ENCODE peak calls at places on chromosomes 11 and 22, in five cellular contexts. One of them, this sample, is unnamed.

GRCh38 chr11:125062196-125062930 is 742 bp upstream of the SLC37A2 start:
- DNase-seq in NCI-H1092: no peak
- DNase-seq in occipital lobe: no peak
- DNase-seq in myocyte: no peak
- DNase-seq in NCI-H446 treated with DMSO at 0.1 percent for 48 hours: no peak
- DNase-seq in this sample: no peak

GRCh38 chr22:36536717-36537116 is 7.8 kb upstream of the EIF3D start:
- DNase-seq in NCI-H446 treated with DMSO at 0.1 percent for 48 hours: no peak
- DNase-seq in NCI-H1092: peak
- DNase-seq in myocyte: peak
- DNase-seq in occipital lobe: no peak
- DNase-seq in this sample: no peak

GRCh38 chr22:17634696-17635095 is 3.9 kb upstream of the BCL2L13 start:
- DNase-seq in NCI-H1092: no peak
- DNase-seq in occipital lobe: no peak
- DNase-seq in myocyte: no peak
- DNase-seq in NCI-H446 treated with DMSO at 0.1 percent for 48 hours: no peak
- DNase-seq in this sample: no peak

GRCh38 chr11:798093-798713 is at the start of gene SLC25A22:
- DNase-seq in NCI-H446 treated with DMSO at 0.1 percent for 48 hours: peak
- DNase-seq in myocyte: peak
- DNase-seq in NCI-H1092: peak
- DNase-seq in occipital lobe: peak
- DNase-seq in this sample: no peak

GRCh38 chr11:36817336-36817965 is 219.4 kb upstream of the RAG2 start:
- DNase-seq in myocyte: no peak
- DNase-seq in NCI-H1092: no peak
- DNase-seq in NCI-H446 treated with DMSO at 0.1 percent for 48 hours: no peak
- DNase-seq in occipital lobe: no peak
- DNase-seq in this sample: no peak

GRCh38 chr11:117194267-117194666 is 4.9 kb upstream of the TAGLN start:
- DNase-seq in NCI-H446 treated with DMSO at 0.1 percent for 48 hours: no peak
- DNase-seq in myocyte: peak
- DNase-seq in NCI-H1092: no peak
- DNase-seq in occipital lobe: no peak
- DNase-seq in this sample: no peak

GRCh38 chr22:19713650-19714319 is 518 bp upstream of the SEPTIN5 start:
- DNase-seq in NCI-H446 treated with DMSO at 0.1 percent for 48 hours: no peak
- DNase-seq in myocyte: peak
- DNase-seq in occipital lobe: no peak
- DNase-seq in NCI-H1092: peak
- DNase-seq in this sample: no peak

GRCh38 chr11:131108780-131109179 is 192.5 kb upstream of the SNX19 start:
- DNase-seq in NCI-H446 treated with DMSO at 0.1 percent for 48 hours: no peak
- DNase-seq in myocyte: peak
- DNase-seq in NCI-H1092: no peak
- DNase-seq in occipital lobe: no peak
- DNase-seq in this sample: no peak

GRCh38 chr11:76902121-76903014 is 41.6 kb downstream of the ACER3 start:
- DNase-seq in NCI-H446 treated with DMSO at 0.1 percent for 48 hours: no peak
- DNase-seq in occipital lobe: no peak
- DNase-seq in NCI-H1092: no peak
- DNase-seq in myocyte: no peak
- DNase-seq in this sample: no peak

GRCh38 chr22:48918585-48919186 is 909.0 kb downstream of the BRD1 start:
- DNase-seq in NCI-H1092: peak
- DNase-seq in myocyte: no peak
- DNase-seq in occipital lobe: no peak
- DNase-seq in NCI-H446 treated with DMSO at 0.1 percent for 48 hours: no peak
- DNase-seq in this sample: no peak

GRCh38 chr11:80388133-80388532 is 947.3 kb upstream of the TENM4 start:
- DNase-seq in NCI-H446 treated with DMSO at 0.1 percent for 48 hours: no peak
- DNase-seq in occipital lobe: no peak
- DNase-seq in myocyte: no peak
- DNase-seq in NCI-H1092: no peak
- DNase-seq in this sample: no peak

GRCh38 chr22:47199261-47199948 is 437.0 kb downstream of the TBC1D22A start:
- DNase-seq in NCI-H1092: no peak
- DNase-seq in myocyte: no peak
- DNase-seq in NCI-H446 treated with DMSO at 0.1 percent for 48 hours: no peak
- DNase-seq in occipital lobe: no peak
- DNase-seq in this sample: peak

GRCh38 chr11:426851-427250 is 12.1 kb upstream of the SIGIRR start:
- DNase-seq in myocyte: no peak
- DNase-seq in NCI-H1092: no peak
- DNase-seq in occipital lobe: no peak
- DNase-seq in NCI-H446 treated with DMSO at 0.1 percent for 48 hours: no peak
- DNase-seq in this sample: no peak

GRCh38 chr22:29336751-29337490 is 21.4 kb upstream of the RASL10A start:
- DNase-seq in occipital lobe: no peak
- DNase-seq in myocyte: peak
- DNase-seq in NCI-H446 treated with DMSO at 0.1 percent for 48 hours: no peak
- DNase-seq in NCI-H1092: no peak
- DNase-seq in this sample: no peak

GRCh38 chr11:125931116-125931515 is 14.7 kb upstream of the VSIG10L2 start:
- DNase-seq in NCI-H1092: no peak
- DNase-seq in NCI-H446 treated with DMSO at 0.1 percent for 48 hours: no peak
- DNase-seq in occipital lobe: no peak
- DNase-seq in myocyte: no peak
- DNase-seq in this sample: no peak

GRCh38 chr22:17077255-17077654 is 7.5 kb upstream of the IL17RA start:
- DNase-seq in NCI-H446 treated with DMSO at 0.1 percent for 48 hours: no peak
- DNase-seq in occipital lobe: no peak
- DNase-seq in myocyte: peak
- DNase-seq in NCI-H1092: no peak
- DNase-seq in this sample: no peak

GRCh38 chr11:125950696-125951645 is 5.1 kb downstream of the VSIG10L2 start:
- DNase-seq in NCI-H1092: no peak
- DNase-seq in occipital lobe: no peak
- DNase-seq in NCI-H446 treated with DMSO at 0.1 percent for 48 hours: peak
- DNase-seq in myocyte: no peak
- DNase-seq in this sample: no peak

GRCh38 chr11:96006016-96006415 is 82.1 kb upstream of the MTMR2 start:
- DNase-seq in myocyte: no peak
- DNase-seq in occipital lobe: no peak
- DNase-seq in NCI-H1092: no peak
- DNase-seq in NCI-H446 treated with DMSO at 0.1 percent for 48 hours: no peak
- DNase-seq in this sample: no peak

GRCh38 chr11:33257160-33257896 is at the start of gene HIPK3:
- DNase-seq in occipital lobe: peak
- DNase-seq in NCI-H446 treated with DMSO at 0.1 percent for 48 hours: peak
- DNase-seq in NCI-H1092: peak
- DNase-seq in myocyte: peak
- DNase-seq in this sample: peak

GRCh38 chr11:44575288-44575672 is 9.8 kb downstream of the CD82 start:
- DNase-seq in occipital lobe: no peak
- DNase-seq in NCI-H446 treated with DMSO at 0.1 percent for 48 hours: no peak
- DNase-seq in NCI-H1092: no peak
- DNase-seq in myocyte: no peak
- DNase-seq in this sample: no peak

GRCh38 chr22:29226246-29226981 is 20.7 kb downstream of the EMID1 start:
- DNase-seq in NCI-H1092: no peak
- DNase-seq in NCI-H446 treated with DMSO at 0.1 percent for 48 hours: no peak
- DNase-seq in myocyte: no peak
- DNase-seq in occipital lobe: no peak
- DNase-seq in this sample: no peak

GRCh38 chr11:118221419-118221818 is 3.4 kb downstream of the JAML start:
- DNase-seq in NCI-H446 treated with DMSO at 0.1 percent for 48 hours: no peak
- DNase-seq in occipital lobe: no peak
- DNase-seq in myocyte: no peak
- DNase-seq in NCI-H1092: no peak
- DNase-seq in this sample: no peak

GRCh38 chr11:69348414-69349235 is 54.7 kb downstream of the MYEOV start:
- DNase-seq in NCI-H1092: no peak
- DNase-seq in NCI-H446 treated with DMSO at 0.1 percent for 48 hours: no peak
- DNase-seq in occipital lobe: no peak
- DNase-seq in myocyte: no peak
- DNase-seq in this sample: no peak

GRCh38 chr11:33448461-33449130 is 191.4 kb downstream of the HIPK3 start:
- DNase-seq in myocyte: no peak
- DNase-seq in NCI-H1092: no peak
- DNase-seq in NCI-H446 treated with DMSO at 0.1 percent for 48 hours: no peak
- DNase-seq in occipital lobe: no peak
- DNase-seq in this sample: no peak

GRCh38 chr11:1481483-1481825 is 5.1 kb downstream of the MOB2 start:
- DNase-seq in myocyte: no peak
- DNase-seq in occipital lobe: no peak
- DNase-seq in NCI-H1092: no peak
- DNase-seq in NCI-H446 treated with DMSO at 0.1 percent for 48 hours: no peak
- DNase-seq in this sample: no peak

This sample was measured in dorsolateral prefrontal cortex.